ENCODE peak calls at places on chromosomes 13 and 19, in four cellular contexts. J, I, S and O are unnamed samples.

GRCh38 chr13:60922526-60923231 is 493.0 kb downstream of the PCDH20 start:
- DNase-seq in J (no peak), I (no peak), S (no peak), O (no peak)

GRCh38 chr19:14496029-14496848 is at the start of gene GIPC1:
- DNase-seq in J (peak), I (peak), S (peak), O (peak)

GRCh38 chr13:76894401-76895110 is 8.4 kb upstream of the KCTD12 start:
- DNase-seq in J (no peak), I (no peak), S (no peak), O (no peak)

GRCh38 chr13:106573855-106574254 is 5.9 kb upstream of the ARGLU1 start:
- DNase-seq in J (no peak), I (peak), S (peak), O (no peak)

GRCh38 chr19:34229721-34230120 is 24.6 kb upstream of the GARRE1 start:
- DNase-seq in J (no peak), I (no peak), S (no peak), O (no peak)

GRCh38 chr13:41543664-41544300 is 86.4 kb downstream of the RGCC start:
- DNase-seq in J (no peak), I (no peak), S (no peak), O (no peak)

GRCh38 chr19:15177269-15178116 is 23.3 kb downstream of the NOTCH3 start:
- DNase-seq in J (peak), I (peak), S (peak), O (peak)

GRCh38 chr13:109783815-109784589 is 2.4 kb downstream of the IRS2 start:
- DNase-seq in J (no peak), I (no peak), S (peak), O (no peak)

GRCh38 chr13:99894835-99895427 is 76.6 kb downstream of the ZIC5 start:
- DNase-seq in J (no peak), I (no peak), S (no peak), O (no peak)

GRCh38 chr19:3062165-3063105 is at the start of gene TLE5:
- DNase-seq in J (no peak), I (peak), S (peak), O (peak)

GRCh38 chr19:47444388-47444821 is 25.1 kb upstream of the MEIS3 start:
- DNase-seq in J (peak), I (no peak), S (no peak), O (no peak)

GRCh38 chr19:40580619-40581018 is 3.9 kb downstream of the SHKBP1 start:
- DNase-seq in J (no peak), I (no peak), S (no peak), O (no peak)

GRCh38 chr19:10271543-10272086 is 695 bp downstream of the ICAM1 start:
- DNase-seq in J (no peak), I (no peak), S (no peak), O (no peak)

GRCh38 chr19:48676887-48677286 is 4.1 kb upstream of the NTN5 start:
- DNase-seq in J (no peak), I (no peak), S (no peak), O (no peak)

GRCh38 chr19:28010656-28011055 is 1202.3 kb downstream of the UQCRFS1 start:
- DNase-seq in J (no peak), I (no peak), S (no peak), O (no peak)

GRCh38 chr13:30142502-30143211 is 164.7 kb downstream of the KATNAL1 start:
- DNase-seq in J (no peak), I (no peak), S (peak), O (no peak)

GRCh38 chr19:19420570-19421301 is 15.3 kb downstream of the GATAD2A start:
- DNase-seq in J (no peak), I (no peak), S (no peak), O (no peak)

GRCh38 chr13:112756967-112757758 is 67.3 kb downstream of the ATP11A start:
- DNase-seq in J (peak), I (peak), S (peak), O (no peak)

GRCh38 chr19:33905473-33905936 is 108.8 kb downstream of the KCTD15 start:
- DNase-seq in J (peak), I (peak), S (peak), O (no peak)

GRCh38 chr19:28466107-28467045 is 746.6 kb downstream of the UQCRFS1 start:
- DNase-seq in J (peak), I (no peak), S (peak), O (peak)

GRCh38 chr13:75364131-75364713 is 117.7 kb downstream of the TBC1D4 start:
- DNase-seq in J (no peak), I (no peak), S (no peak), O (no peak)

GRCh38 chr19:14122924-14123323 is 5.4 kb upstream of the PRKACA start:
- DNase-seq in J (no peak), I (no peak), S (no peak), O (no peak)

GRCh38 chr19:43464089-43464775 is 1.2 kb downstream of the LYPD3 start:
- DNase-seq in J (no peak), I (peak), S (peak), O (peak)

GRCh38 chr19:17555929-17556813 is 722 bp downstream of the COLGALT1 start:
- DNase-seq in J (peak), I (peak), S (peak), O (peak)

GRCh38 chr13:20566424-20566916 is 487 bp upstream of the IFT88 start:
- DNase-seq in J (no peak), I (no peak), S (no peak), O (no peak)

GRCh38 chr13:91017031-91017668 is 330.3 kb upstream of the MIR17HG start:
- DNase-seq in J (peak), I (no peak), S (no peak), O (peak)

GRCh38 chr19:16066611-16067104 is 9.6 kb upstream of the TPM4 start:
- DNase-seq in J (no peak), I (no peak), S (no peak), O (peak)

GRCh38 chr19:50465986-50466771 is 10.1 kb upstream of the EMC10 start:
- DNase-seq in J (no peak), I (no peak), S (peak), O (no peak)

GRCh38 chr19:37251308-37252229 is 33.6 kb downstream of the ZNF383 start:
- DNase-seq in J (peak), I (peak), S (peak), O (no peak)

GRCh38 chr19:48772503-48772953 is 17.2 kb downstream of the FGF21 start:
- DNase-seq in J (no peak), I (no peak), S (peak), O (no peak)

GRCh38 chr13:46639033-46639981 is 86.3 kb downstream of the LRCH1 start:
- DNase-seq in J (no peak), I (no peak), S (no peak), O (no peak)

GRCh38 chr13:46643165-46643777 is 90.3 kb downstream of the LRCH1 start:
- DNase-seq in J (no peak), I (no peak), S (no peak), O (no peak)

GRCh38 chr13:46641274-46642081 is 88.5 kb downstream of the LRCH1 start:
- DNase-seq in J (no peak), I (no peak), S (no peak), O (no peak)

GRCh38 chr13:46642254-46642653 is 89.3 kb downstream of the LRCH1 start:
- DNase-seq in J (no peak), I (no peak), S (no peak), O (no peak)

GRCh38 chr13:46640843-46641242 is 87.9 kb downstream of the LRCH1 start:
- DNase-seq in J (no peak), I (no peak), S (no peak), O (no peak)
- H3K4me3 ChIP-seq in J (no peak), I (no peak), S (no peak), O (no peak)

DNA sequence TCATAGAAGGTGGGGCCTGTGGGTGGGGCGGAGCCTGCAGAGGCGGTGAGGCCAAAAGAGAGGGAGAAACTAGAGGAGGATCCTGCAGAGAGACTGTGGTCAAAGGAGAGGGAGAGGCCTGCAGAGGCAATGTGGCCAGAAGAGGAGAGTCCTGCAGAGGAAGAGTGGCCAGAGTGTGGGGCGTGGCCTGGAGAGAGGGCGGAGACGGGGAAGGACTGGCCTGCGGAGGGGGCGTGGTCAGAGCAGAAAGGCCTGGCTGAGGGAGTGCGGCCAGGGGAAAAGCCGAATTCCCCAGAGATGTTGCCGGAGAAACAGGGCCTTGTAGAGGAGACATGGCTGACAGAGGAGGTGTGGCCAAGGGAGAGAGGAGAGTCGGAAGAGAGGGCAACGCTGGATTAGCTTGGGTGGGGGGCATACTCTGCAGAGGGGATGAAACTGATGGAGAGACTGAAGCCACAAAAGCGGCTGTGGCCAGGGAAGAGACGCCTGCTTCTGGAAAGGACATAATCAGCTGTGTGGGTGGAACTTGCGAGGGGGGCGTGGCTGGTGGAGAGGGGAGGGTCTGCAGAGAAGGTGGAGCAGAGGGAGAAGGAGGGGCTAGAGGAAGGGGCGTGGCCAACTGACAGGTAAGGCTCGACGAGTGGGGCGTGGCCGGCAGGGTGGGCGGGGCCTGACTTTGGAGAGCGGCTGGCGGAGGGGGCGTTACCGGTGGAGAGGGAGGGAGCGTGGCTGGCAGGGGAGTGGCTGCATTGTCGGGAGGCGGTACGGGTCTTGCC is 2.5 kb downstream of the PRR36 start:
- DNase-seq in J (peak), I (peak), S (peak), O (peak)
- H3K4me3 ChIP-seq in J (peak), I (no peak), S (no peak), O (peak)

DNA sequence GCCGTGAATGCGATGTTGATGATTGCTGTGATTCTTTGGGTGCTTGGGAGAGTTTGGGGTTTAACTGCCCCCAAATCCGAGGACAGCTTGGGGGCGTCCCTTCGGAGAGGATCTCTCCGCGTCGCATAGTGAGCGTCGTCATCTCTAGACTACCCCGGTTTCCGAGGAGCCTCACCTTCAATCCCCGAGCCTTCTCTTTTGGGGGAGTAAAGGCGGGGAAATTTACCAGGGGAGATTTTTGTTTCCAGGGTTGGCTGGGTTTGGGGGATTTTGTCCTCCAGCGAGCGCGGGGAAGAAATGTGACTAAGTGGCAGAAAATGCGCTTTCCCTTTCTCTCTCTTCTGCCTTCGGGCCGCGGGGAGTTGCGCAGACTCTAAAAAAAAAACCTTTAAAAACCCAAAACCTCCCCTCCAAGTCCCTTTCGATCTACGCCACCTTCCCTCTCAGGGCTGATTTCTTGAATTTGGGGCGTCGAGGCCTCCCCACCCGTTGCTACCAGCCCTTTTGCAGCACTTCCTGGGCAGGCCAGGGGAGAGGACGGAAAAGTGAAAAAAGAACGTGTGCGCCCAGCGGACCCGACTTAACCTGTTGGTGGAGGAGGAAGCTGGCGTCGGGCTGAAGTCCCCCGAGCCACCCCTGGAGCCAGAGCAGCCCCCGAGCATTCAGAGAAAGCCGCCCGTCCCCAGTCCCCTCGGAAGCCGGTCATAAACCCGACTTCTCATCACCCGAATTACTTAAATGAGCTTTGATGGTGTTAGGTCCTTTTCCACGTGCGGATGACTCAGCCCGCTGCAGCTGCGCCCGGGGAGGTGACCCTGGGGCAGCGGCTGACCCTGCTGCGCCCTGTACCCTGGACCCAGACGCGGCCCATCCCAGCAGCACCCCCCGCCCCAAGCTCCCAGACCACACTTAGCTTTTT is 17.7 kb downstream of the NFIX start:
- DNase-seq in J (no peak), I (peak), S (peak), O (no peak)
- H3K4me3 ChIP-seq in J (no peak), I (peak), S (peak), O (no peak)

DNA sequence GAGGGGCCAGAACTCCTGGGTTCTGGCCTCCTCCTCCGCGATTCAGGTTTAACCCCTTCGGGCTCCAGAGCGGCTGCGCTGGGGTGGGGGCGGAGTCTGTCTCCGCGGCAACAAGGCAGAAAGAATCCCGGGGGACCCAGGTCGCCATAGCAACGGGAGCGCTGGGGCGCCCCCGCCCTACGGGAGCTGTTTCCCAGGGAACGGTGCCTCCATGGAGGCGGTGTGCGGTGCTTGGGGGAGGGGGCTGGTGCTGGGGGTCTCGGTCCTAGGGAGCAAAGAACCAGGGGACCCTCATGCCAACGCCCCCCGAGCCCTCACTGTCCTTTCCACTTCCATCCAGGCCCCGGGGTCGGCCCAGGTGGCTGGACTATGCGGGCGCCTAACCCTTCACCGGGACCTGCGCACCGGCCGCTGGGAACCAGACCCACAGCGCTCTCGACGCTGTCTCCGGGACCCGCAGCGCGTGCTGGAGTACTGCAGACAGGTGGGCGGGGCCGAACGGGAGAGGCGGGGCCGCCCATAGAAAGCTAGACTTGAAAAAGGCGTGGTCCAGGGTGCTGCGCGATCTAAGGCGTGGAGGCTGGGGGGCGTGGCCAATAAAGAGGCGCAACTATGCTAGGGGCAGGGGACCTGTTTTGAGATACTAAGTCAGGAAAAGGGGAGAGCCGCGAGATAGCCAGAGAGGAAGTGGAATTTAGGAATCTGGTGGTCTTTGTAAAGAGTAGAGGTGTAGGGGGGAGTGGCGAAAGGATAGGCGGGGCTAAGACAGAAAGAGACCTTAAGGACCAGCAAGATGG is 1.2 kb downstream of the APLP1 start:
- DNase-seq in J (peak), I (peak), S (peak), O (peak)
- H3K4me3 ChIP-seq in J (peak), I (no peak), S (peak), O (peak)

DNA sequence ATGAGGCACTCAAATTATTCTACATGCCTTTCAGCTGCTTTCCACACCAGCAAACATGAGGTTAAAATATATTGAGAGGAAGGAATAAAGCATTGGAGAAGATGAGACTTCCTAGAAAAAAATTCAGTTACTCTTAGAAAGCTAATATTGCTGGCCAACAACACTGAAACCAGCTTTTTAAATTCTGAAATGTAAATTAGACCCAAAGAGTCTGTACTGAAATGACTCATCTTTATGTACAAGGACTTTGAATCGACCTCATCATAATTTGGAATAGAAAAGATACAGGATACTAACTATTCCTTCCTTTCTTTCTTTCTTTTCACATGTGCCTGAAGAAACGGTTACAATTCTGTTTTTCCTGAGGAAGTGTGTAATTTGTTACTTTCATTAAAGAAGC is 6.5 kb upstream of the HSPH1 start:
- DNase-seq in J (no peak), I (no peak), S (no peak), O (no peak)
- H3K4me3 ChIP-seq in J (no peak), I (no peak), S (no peak), O (no peak)